ENCODE peak calls at places on chromosome 6, in four cellular contexts. O is mesendoderm, R is IMR-90, X is H9. W is an unnamed sample.

GRCh38 chr6:36329798-36330291 is 6.8 kb downstream of the BNIP5 start:
- DNase-seq in X (peak), O (peak), R (no peak), W (peak)

GRCh38 chr6:106797186-106797585 is 167.8 kb downstream of the QRSL1 start:
- DNase-seq in R (no peak), O (no peak), X (no peak), W (no peak)

GRCh38 chr6:134114918-134115714 is 62.7 kb upstream of the SLC2A12 start:
- DNase-seq in O (no peak), R (no peak), X (no peak), W (no peak)

GRCh38 chr6:138287144-138287955 is 69.1 kb upstream of the PBOV1 start:
- DNase-seq in R (no peak), X (peak), O (peak), W (peak)

GRCh38 chr6:4281341-4282293 is 146.2 kb upstream of the ECI2 start:
- DNase-seq in O (peak), X (peak), R (peak), W (peak)

GRCh38 chr6:36422714-36423100 is 19.9 kb downstream of the PXT1 start:
- DNase-seq in X (no peak), O (no peak), R (no peak), W (no peak)

GRCh38 chr6:168414696-168415095 is 26.3 kb upstream of the SMOC2 start:
- DNase-seq in R (no peak), O (no peak), X (no peak), W (no peak)

GRCh38 chr6:108156938-108157233 is 8.9 kb upstream of the NR2E1 start:
- DNase-seq in X (no peak), R (no peak), O (no peak), W (no peak)

GRCh38 chr6:143335865-143336264 is 114.6 kb downstream of the ADAT2 start:
- DNase-seq in X (no peak), O (no peak), R (no peak), W (no peak)

GRCh38 chr6:122289721-122290501 is 109.5 kb upstream of the HSF2 start:
- DNase-seq in R (peak), O (peak), X (no peak), W (no peak)

GRCh38 chr6:80607814-80608391 is 501.4 kb downstream of the BCKDHB start:
- DNase-seq in O (peak), R (peak), X (no peak), W (no peak)

GRCh38 chr6:140538926-140539325 is 1164.5 kb upstream of the CITED2 start:
- DNase-seq in O (peak), X (no peak), R (peak), W (no peak)

GRCh38 chr6:134533991-134534390 is 216.1 kb upstream of the SGK1 start:
- DNase-seq in O (no peak), R (no peak), X (no peak), W (no peak)

GRCh38 chr6:169539176-169539897 is 162.5 kb downstream of the WDR27 start:
- DNase-seq in X (no peak), R (peak), O (no peak), W (no peak)

GRCh38 chr6:135291288-135292116 is 110.4 kb downstream of the MYB start:
- DNase-seq in R (peak), X (no peak), O (peak), W (no peak)

GRCh38 chr6:75230484-75231325 is 12.9 kb downstream of the COX7A2 start:
- DNase-seq in R (peak), O (peak), X (no peak), W (no peak)

GRCh38 chr6:31663087-31663960 is 1.5 kb downstream of the GPANK1 start:
- DNase-seq in O (no peak), X (no peak), R (peak), W (no peak)

GRCh38 chr6:56767435-56767834 is 124.7 kb upstream of the DST start:
- DNase-seq in X (no peak), O (no peak), R (no peak), W (no peak)

GRCh38 chr6:137927777-137928218 is 60.7 kb downstream of the TNFAIP3 start:
- DNase-seq in X (no peak), R (peak), O (peak), W (no peak)

GRCh38 chr6:130896249-130896648 is 69.0 kb downstream of the SMLR1 start:
- DNase-seq in O (no peak), R (no peak), X (no peak), W (no peak)

GRCh38 chr6:106145741-106146227 is 59.6 kb downstream of the PRDM1 start:
- DNase-seq in X (no peak), O (peak), R (peak), W (no peak)

GRCh38 chr6:160102956-160103824 is 18.4 kb upstream of the SLC22A1 start:
- DNase-seq in O (peak), R (peak), X (peak), W (no peak)

GRCh38 chr6:41443616-41444525 is 102.3 kb upstream of the FOXP4 start:
- DNase-seq in X (no peak), R (no peak), O (peak), W (peak)
- H3K56ac ChIP-seq in X (no peak), R (no peak), O (peak), W (peak)

DNA sequence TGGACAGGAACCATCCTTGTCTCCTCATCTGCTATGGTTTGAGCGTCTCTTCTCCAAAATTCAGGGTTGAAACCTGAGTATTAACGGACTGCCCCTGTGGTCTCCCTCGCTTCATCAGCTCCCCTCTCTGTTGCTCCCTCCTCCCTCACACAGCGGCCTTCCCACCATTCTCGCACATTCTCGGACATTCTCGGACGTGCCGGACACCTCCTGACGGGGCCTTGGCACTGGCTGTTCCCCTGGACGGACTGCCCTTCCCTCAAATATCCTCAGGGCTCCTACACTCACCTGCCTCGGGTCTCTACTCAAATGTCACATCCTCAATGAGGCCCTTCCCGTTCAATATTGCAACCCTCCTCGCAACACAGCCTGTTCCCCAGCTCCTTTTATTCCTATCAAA is 115.8 kb downstream of the TBC1D7 start:
- DNase-seq in O (no peak), R (no peak), X (no peak), W (no peak)
- H3K56ac ChIP-seq in O (no peak), R (no peak), X (no peak), W (no peak)

DNA sequence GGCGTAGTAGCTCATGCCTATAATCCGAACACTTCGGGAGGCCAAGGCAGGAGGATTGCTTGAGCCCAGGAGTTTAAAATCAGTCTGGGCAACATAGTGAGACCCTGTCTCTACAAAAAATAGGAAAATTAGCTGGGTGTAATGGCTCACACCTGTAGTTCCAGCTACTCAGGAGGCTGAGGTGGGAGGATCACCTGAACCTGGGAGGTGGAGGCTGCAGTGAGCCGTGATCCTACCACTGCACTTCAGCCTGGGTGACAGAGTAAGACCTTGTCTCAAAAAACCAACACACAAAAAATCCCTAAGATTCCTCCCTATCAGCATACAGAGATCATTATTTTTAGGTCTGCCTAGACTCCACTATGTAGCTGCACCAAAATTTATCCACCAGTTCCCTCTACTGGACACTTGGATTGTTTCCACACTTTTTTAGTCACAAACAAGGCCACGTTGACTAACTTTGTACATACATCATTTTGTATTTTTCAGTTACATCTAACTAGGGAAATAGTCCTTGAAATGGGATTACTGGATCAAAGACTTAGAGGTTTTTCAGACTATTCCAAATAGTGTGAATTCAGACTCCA is 3.6 kb upstream of the PHF1 start:
- DNase-seq in R (peak), X (no peak), O (no peak), W (no peak)
- H3K56ac ChIP-seq in R (no peak), X (no peak), O (no peak), W (no peak)

GRCh38 chr6:118785601-118786000 is 108.4 kb upstream of the ASF1A start:
- DNase-seq in O (no peak), R (no peak), X (no peak), W (no peak)
- H3K56ac ChIP-seq in O (no peak), R (no peak), X (no peak), W (no peak)

W was measured in H1.